ENCODE peak calls at places on chromosomes 13 and 19, in five cellular contexts. One of them, this sample, is unnamed.
A peak's percentile ranks its signal among the peaks of the same experiment; 100 is the strongest.

GRCh38 chr13:94344126-94344863 is 135.2 kb downstream of the DCT start:
- DNase-seq in GM23338: peak; percentile 85
- DNase-seq in MM.1S: no peak
- DNase-seq in neural progenitor cell: no peak
- DNase-seq in IMR-90: peak; percentile 57
- DNase-seq in this sample: peak; percentile 60

GRCh38 chr19:47306303-47306702 is 3.4 kb upstream of the C5AR1 start:
- DNase-seq in neural progenitor cell: no peak
- DNase-seq in GM23338: no peak
- DNase-seq in IMR-90: no peak
- DNase-seq in MM.1S: no peak
- DNase-seq in this sample: no peak

GRCh38 chr19:2775556-2776430 is 7.3 kb downstream of the SGTA start:
- DNase-seq in neural progenitor cell: no peak
- DNase-seq in GM23338: no peak
- DNase-seq in MM.1S: no peak
- DNase-seq in IMR-90: peak; percentile 35
- DNase-seq in this sample: no peak

GRCh38 chr19:16587031-16588023 is 15.1 kb upstream of the SLC35E1 start:
- DNase-seq in neural progenitor cell: no peak
- DNase-seq in MM.1S: peak; percentile 62
- DNase-seq in IMR-90: peak; percentile 67
- DNase-seq in GM23338: peak; percentile 32
- DNase-seq in this sample: no peak

GRCh38 chr19:35856546-35857149 is at the start of gene KIRREL2:
- DNase-seq in neural progenitor cell: peak; percentile 82
- DNase-seq in MM.1S: no peak
- DNase-seq in IMR-90: no peak
- DNase-seq in GM23338: peak; percentile 83
- DNase-seq in this sample: no peak

GRCh38 chr19:50384685-50385535 is 763 bp downstream of the POLD1 start:
- DNase-seq in neural progenitor cell: peak; percentile 46
- DNase-seq in GM23338: peak; percentile 30
- DNase-seq in IMR-90: peak; percentile 16
- DNase-seq in MM.1S: no peak
- DNase-seq in this sample: no peak

GRCh38 chr19:48685583-48685982 is 10.2 kb upstream of the FUT2 start:
- DNase-seq in IMR-90: no peak
- DNase-seq in MM.1S: no peak
- DNase-seq in neural progenitor cell: no peak
- DNase-seq in GM23338: no peak
- DNase-seq in this sample: no peak

GRCh38 chr13:100497394-100497793 is 91.2 kb downstream of the GGACT start:
- DNase-seq in GM23338: no peak
- DNase-seq in MM.1S: peak; percentile 88
- DNase-seq in IMR-90: peak; percentile 73
- DNase-seq in neural progenitor cell: no peak
- DNase-seq in this sample: no peak

GRCh38 chr13:112445411-112446271 is 69.5 kb downstream of the SPACA7 start:
- DNase-seq in MM.1S: no peak
- DNase-seq in neural progenitor cell: no peak
- DNase-seq in IMR-90: no peak
- DNase-seq in GM23338: no peak
- DNase-seq in this sample: peak; percentile 69

GRCh38 chr13:33633701-33634525 is 184.0 kb upstream of the RFC3 start:
- DNase-seq in IMR-90: peak; percentile 40
- DNase-seq in MM.1S: no peak
- DNase-seq in GM23338: no peak
- DNase-seq in neural progenitor cell: no peak
- DNase-seq in this sample: no peak

GRCh38 chr19:36686365-36687213 is 823 bp upstream of the ZNF567 start:
- DNase-seq in MM.1S: no peak
- DNase-seq in neural progenitor cell: peak; percentile 19
- DNase-seq in IMR-90: peak; percentile 5
- DNase-seq in GM23338: peak; percentile 21
- DNase-seq in this sample: no peak

GRCh38 chr19:16778796-16779411 is 50.3 kb upstream of the SIN3B start:
- DNase-seq in neural progenitor cell: peak; percentile 69
- DNase-seq in IMR-90: peak; percentile 55
- DNase-seq in MM.1S: peak; percentile 66
- DNase-seq in GM23338: peak; percentile 87
- DNase-seq in this sample: no peak

GRCh38 chr13:99426426-99426825 is 74.8 kb upstream of the TM9SF2 start:
- DNase-seq in MM.1S: no peak
- DNase-seq in GM23338: no peak
- DNase-seq in neural progenitor cell: no peak
- DNase-seq in IMR-90: no peak
- DNase-seq in this sample: no peak

GRCh38 chr13:40539954-40540706 is 126.3 kb downstream of the FOXO1 start:
- DNase-seq in neural progenitor cell: peak; percentile 21
- DNase-seq in IMR-90: peak; percentile 52
- DNase-seq in MM.1S: no peak
- DNase-seq in GM23338: peak; percentile 83
- DNase-seq in this sample: peak; percentile 10

GRCh38 chr13:103876571-103876970 is 810.4 kb upstream of the SLC10A2 start:
- DNase-seq in MM.1S: no peak
- DNase-seq in GM23338: no peak
- DNase-seq in IMR-90: peak; percentile 1
- DNase-seq in neural progenitor cell: no peak
- DNase-seq in this sample: no peak

GRCh38 chr19:56748443-56748842 is 76.9 kb upstream of the ZNF835 start:
- DNase-seq in IMR-90: no peak
- DNase-seq in neural progenitor cell: no peak
- DNase-seq in GM23338: peak; percentile 11
- DNase-seq in MM.1S: no peak
- DNase-seq in this sample: no peak

GRCh38 chr13:105116966-105117365 is 1418.5 kb downstream of the EFNB2 start:
- DNase-seq in GM23338: no peak
- DNase-seq in MM.1S: no peak
- DNase-seq in neural progenitor cell: no peak
- DNase-seq in IMR-90: no peak
- DNase-seq in this sample: no peak

GRCh38 chr13:23822252-23822824 is 66.9 kb downstream of the MIPEP start:
- DNase-seq in IMR-90: no peak
- DNase-seq in GM23338: no peak
- DNase-seq in MM.1S: no peak
- DNase-seq in neural progenitor cell: no peak
- DNase-seq in this sample: no peak

GRCh38 chr13:25046985-25047660 is 48.8 kb upstream of the PABPC3 start:
- DNase-seq in IMR-90: peak; percentile 18
- DNase-seq in MM.1S: no peak
- DNase-seq in GM23338: peak; percentile 82
- DNase-seq in neural progenitor cell: peak; percentile 83
- DNase-seq in this sample: no peak

GRCh38 chr19:35138305-35138799 is 272 bp upstream of the FXYD1 start:
- DNase-seq in GM23338: no peak
- DNase-seq in MM.1S: no peak
- DNase-seq in IMR-90: no peak
- DNase-seq in neural progenitor cell: no peak
- DNase-seq in this sample: no peak

GRCh38 chr13:25203256-25203794 is 31.2 kb upstream of the AMER2 start:
- DNase-seq in MM.1S: no peak
- DNase-seq in GM23338: peak; percentile 15
- DNase-seq in neural progenitor cell: no peak
- DNase-seq in IMR-90: no peak
- DNase-seq in this sample: no peak

GRCh38 chr19:16397791-16398529 is 73.3 kb downstream of the KLF2 start:
- DNase-seq in MM.1S: no peak
- DNase-seq in neural progenitor cell: no peak
- DNase-seq in IMR-90: no peak
- DNase-seq in GM23338: no peak
- DNase-seq in this sample: no peak

GRCh38 chr13:28100149-28101121 is at the start of gene FLT3:
- DNase-seq in neural progenitor cell: peak; percentile 82
- DNase-seq in IMR-90: peak; percentile 38
- DNase-seq in MM.1S: peak; percentile 75
- DNase-seq in GM23338: peak; percentile 84
- DNase-seq in this sample: no peak

GRCh38 chr19:4366666-4367335 is 23.4 kb downstream of the MPND start:
- DNase-seq in IMR-90: no peak
- DNase-seq in GM23338: no peak
- DNase-seq in MM.1S: no peak
- DNase-seq in neural progenitor cell: no peak
- DNase-seq in this sample: no peak

GRCh38 chr19:15508035-15508710 is at the start of gene CYP4F22:
- DNase-seq in GM23338: peak; percentile 27
- DNase-seq in MM.1S: no peak
- DNase-seq in neural progenitor cell: no peak
- DNase-seq in IMR-90: no peak
- DNase-seq in this sample: no peak

DNA sequence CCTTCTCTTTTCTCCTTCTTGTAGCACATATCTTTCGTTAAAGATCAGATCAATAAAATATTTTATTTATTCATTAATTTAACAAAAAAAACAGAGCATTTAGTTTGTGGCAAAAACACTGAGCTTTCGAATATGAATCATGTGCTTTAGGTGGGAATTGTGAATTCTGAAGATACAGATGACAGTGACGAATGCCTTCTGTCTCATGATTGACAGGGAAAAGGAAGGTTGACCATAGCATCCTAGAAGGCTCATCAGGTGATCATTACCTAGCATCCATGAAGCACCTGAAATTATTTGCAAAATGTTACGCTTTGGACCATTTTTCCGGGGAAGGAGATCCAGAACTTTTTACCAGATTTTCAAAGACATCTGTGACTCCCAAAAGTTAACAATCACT is 3.8 kb downstream of the ARL11 start:
- DNase-seq in MM.1S: no peak
- DNase-seq in GM23338: no peak
- DNase-seq in neural progenitor cell: no peak
- DNase-seq in IMR-90: no peak
- DNase-seq in this sample: no peak
- H3K4me1 ChIP-seq in MM.1S: no peaks in the 10 kb centered on the region
- H3K4me1 ChIP-seq in GM23338: peaks cover 7% of the 10 kb centered on the region
- H3K4me1 ChIP-seq in neural progenitor cell: peaks cover 16% of the 10 kb centered on the region
- H3K4me1 ChIP-seq in IMR-90: no peaks in the 10 kb centered on the region
- H3K4me1 ChIP-seq in this sample: no peaks in the 10 kb centered on the region

GRCh38 chr19:1467512-1468273 is 11.3 kb downstream of the C19orf25 start:
- DNase-seq in IMR-90: no peak
- DNase-seq in MM.1S: no peak
- DNase-seq in GM23338: no peak
- DNase-seq in neural progenitor cell: peak; percentile 66
- DNase-seq in this sample: no peak

GRCh38 chr19:1468274-1469199 is 10.5 kb downstream of the C19orf25 start:
- DNase-seq in MM.1S: no peak
- DNase-seq in IMR-90: peak; percentile 37
- DNase-seq in neural progenitor cell: peak; percentile 76
- DNase-seq in GM23338: no peak
- DNase-seq in this sample: no peak

GRCh38 chr19:1466461-1467227 is 12.4 kb downstream of the C19orf25 start:
- DNase-seq in GM23338: no peak
- DNase-seq in MM.1S: no peak
- DNase-seq in neural progenitor cell: peak; percentile 58
- DNase-seq in IMR-90: no peak
- DNase-seq in this sample: no peak

GRCh38 chr19:1466018-1466460 is 13.0 kb downstream of the C19orf25 start:
- DNase-seq in neural progenitor cell: no peak
- DNase-seq in IMR-90: no peak
- DNase-seq in GM23338: no peak
- DNase-seq in MM.1S: no peak
- DNase-seq in this sample: no peak

GRCh38 chr19:1467228-1467511 is 11.8 kb downstream of the C19orf25 start:
- DNase-seq in IMR-90: no peak
- DNase-seq in GM23338: no peak
- DNase-seq in neural progenitor cell: no peak
- DNase-seq in MM.1S: no peak
- DNase-seq in this sample: no peak
- H3K4me1 ChIP-seq in IMR-90: peaks cover 21% of the 10 kb centered on the region
- H3K4me1 ChIP-seq in GM23338: peaks cover 6% of the 10 kb centered on the region
- H3K4me1 ChIP-seq in neural progenitor cell: peaks cover 42% of the 10 kb centered on the region
- H3K4me1 ChIP-seq in MM.1S: peaks cover 14% of the 10 kb centered on the region
- H3K4me1 ChIP-seq in this sample: peaks cover 59% of the 10 kb centered on the region

DNA sequence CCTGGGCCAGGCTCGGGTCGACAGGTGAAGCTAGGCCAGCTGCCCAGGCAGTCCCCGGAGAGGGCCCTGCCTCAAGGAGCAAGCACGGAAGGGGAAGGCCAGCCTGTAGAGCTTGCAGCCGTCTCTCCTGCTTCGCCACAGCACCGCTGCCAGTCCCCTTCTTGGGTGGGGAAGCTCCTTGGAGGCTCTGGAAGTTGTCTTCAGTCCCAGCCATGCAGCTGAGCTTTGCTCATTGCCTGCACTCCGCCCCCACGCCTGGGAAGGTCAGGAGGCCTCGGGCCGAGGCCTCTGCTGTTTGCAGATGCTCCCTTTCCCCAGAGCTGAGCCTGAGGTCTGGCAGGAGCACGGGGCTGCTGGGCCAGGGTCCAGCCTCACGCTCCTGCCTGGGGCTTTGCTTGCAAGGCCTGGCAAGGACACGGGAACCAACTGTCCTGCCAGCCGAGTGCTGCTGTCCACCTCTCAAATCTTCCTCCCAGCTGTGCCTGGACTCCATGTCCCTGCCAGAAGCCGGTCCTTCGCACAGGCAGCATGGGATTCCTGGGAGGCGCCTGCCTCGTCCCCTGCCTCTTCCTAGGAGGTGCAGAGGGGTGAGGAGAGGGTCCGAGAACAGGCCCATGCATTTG is 13.3 kb downstream of the PLEKHF1 start:
- DNase-seq in IMR-90: no peak
- DNase-seq in GM23338: no peak
- DNase-seq in neural progenitor cell: no peak
- DNase-seq in MM.1S: no peak
- DNase-seq in this sample: peak; percentile 97
- H3K4me1 ChIP-seq in IMR-90: no peaks in the 10 kb centered on the region
- H3K4me1 ChIP-seq in GM23338: no peaks in the 10 kb centered on the region
- H3K4me1 ChIP-seq in neural progenitor cell: peaks cover 15% of the 10 kb centered on the region
- H3K4me1 ChIP-seq in MM.1S: no peaks in the 10 kb centered on the region
- H3K4me1 ChIP-seq in this sample: peaks cover 84% of the 10 kb centered on the region

GRCh38 chr19:11378319-11379189 is 4.1 kb downstream of the SWSAP1 start:
- DNase-seq in neural progenitor cell: peak; percentile 88
- DNase-seq in IMR-90: peak; percentile 89
- DNase-seq in MM.1S: no peak
- DNase-seq in GM23338: peak; percentile 86
- DNase-seq in this sample: no peak
- H3K4me1 ChIP-seq in neural progenitor cell: peaks cover 6% of the 10 kb centered on the region
- H3K4me1 ChIP-seq in IMR-90: peaks cover 25% of the 10 kb centered on the region
- H3K4me1 ChIP-seq in MM.1S: peaks cover 30% of the 10 kb centered on the region
- H3K4me1 ChIP-seq in GM23338: peaks cover 14% of the 10 kb centered on the region
- H3K4me1 ChIP-seq in this sample: peaks cover 81% of the 10 kb centered on the region

This sample was measured in vagina.